ENCODE peak calls at places on chromosomes 2 and 18, in eight cellular contexts. One of them, this sample, is unnamed.

GRCh38 chr2:96631804-96632435 is 6.2 kb downstream of the KANSL3 start:
- DNase-seq in GM23338: no peak
- DNase-seq in suprapubic skin: no peak
- DNase-seq in sigmoid colon: no peak
- DNase-seq in endothelial cell of umbilical vein: no peak
- DNase-seq in Panc1: no peak
- DNase-seq in stomach: no peak
- DNase-seq in HCT116: no peak
- DNase-seq in this sample: no peak

GRCh38 chr2:46032161-46032813 is 264.9 kb upstream of the EPAS1 start:
- DNase-seq in GM23338: no peak
- DNase-seq in suprapubic skin: no peak
- DNase-seq in sigmoid colon: no peak
- DNase-seq in endothelial cell of umbilical vein: peak; percentile 30
- DNase-seq in Panc1: no peak
- DNase-seq in stomach: no peak
- DNase-seq in HCT116: no peak
- DNase-seq in this sample: no peak

GRCh38 chr2:21270658-21271057 is 146.9 kb downstream of the TDRD15 start:
- DNase-seq in GM23338: no peak
- DNase-seq in suprapubic skin: no peak
- DNase-seq in sigmoid colon: peak; percentile 86
- DNase-seq in endothelial cell of umbilical vein: no peak
- DNase-seq in Panc1: no peak
- DNase-seq in stomach: no peak
- DNase-seq in HCT116: no peak
- DNase-seq in this sample: peak; percentile 91

GRCh38 chr2:133484106-133484505 is 84.2 kb downstream of the NCKAP5 start:
- DNase-seq in GM23338: no peak
- DNase-seq in suprapubic skin: no peak
- DNase-seq in sigmoid colon: no peak
- DNase-seq in endothelial cell of umbilical vein: no peak
- DNase-seq in Panc1: no peak
- DNase-seq in stomach: no peak
- DNase-seq in HCT116: no peak
- DNase-seq in this sample: no peak

GRCh38 chr2:39403311-39403710 is 33.8 kb downstream of the MAP4K3 start:
- DNase-seq in GM23338: no peak
- DNase-seq in suprapubic skin: no peak
- DNase-seq in sigmoid colon: no peak
- DNase-seq in endothelial cell of umbilical vein: no peak
- DNase-seq in Panc1: no peak
- DNase-seq in stomach: no peak
- DNase-seq in HCT116: no peak
- DNase-seq in this sample: no peak

GRCh38 chr18:9736942-9737813 is 29.1 kb downstream of the RAB31 start:
- DNase-seq in GM23338: no peak
- DNase-seq in suprapubic skin: no peak
- DNase-seq in sigmoid colon: no peak
- DNase-seq in endothelial cell of umbilical vein: no peak
- DNase-seq in Panc1: peak; percentile 72
- DNase-seq in stomach: no peak
- DNase-seq in HCT116: peak; percentile 65
- DNase-seq in this sample: no peak

GRCh38 chr2:107986278-107987217 is at the start of gene SLC5A7:
- DNase-seq in GM23338: peak; percentile 77
- DNase-seq in suprapubic skin: no peak
- DNase-seq in sigmoid colon: no peak
- DNase-seq in endothelial cell of umbilical vein: no peak
- DNase-seq in Panc1: no peak
- DNase-seq in stomach: no peak
- DNase-seq in HCT116: no peak
- DNase-seq in this sample: no peak

GRCh38 chr2:80499095-80499494 is 194.5 kb upstream of the LRRTM1 start:
- DNase-seq in GM23338: peak; percentile 63
- DNase-seq in suprapubic skin: no peak
- DNase-seq in sigmoid colon: no peak
- DNase-seq in endothelial cell of umbilical vein: no peak
- DNase-seq in Panc1: no peak
- DNase-seq in stomach: peak; percentile 36
- DNase-seq in HCT116: peak; percentile 6
- DNase-seq in this sample: no peak

GRCh38 chr18:48502906-48503305 is 35.9 kb upstream of the CTIF start:
- DNase-seq in GM23338: no peak
- DNase-seq in suprapubic skin: no peak
- DNase-seq in sigmoid colon: no peak
- DNase-seq in endothelial cell of umbilical vein: no peak
- DNase-seq in Panc1: no peak
- DNase-seq in stomach: no peak
- DNase-seq in HCT116: no peak
- DNase-seq in this sample: no peak

GRCh38 chr2:127573298-127573697 is 37.8 kb downstream of the MYO7B start:
- DNase-seq in GM23338: no peak
- DNase-seq in suprapubic skin: peak; percentile 18
- DNase-seq in sigmoid colon: no peak
- DNase-seq in endothelial cell of umbilical vein: no peak
- DNase-seq in Panc1: no peak
- DNase-seq in stomach: peak; percentile 20
- DNase-seq in HCT116: no peak
- DNase-seq in this sample: no peak

GRCh38 chr2:153105829-153106578 is 372.6 kb downstream of the RPRM start:
- DNase-seq in GM23338: no peak
- DNase-seq in suprapubic skin: no peak
- DNase-seq in sigmoid colon: no peak
- DNase-seq in endothelial cell of umbilical vein: no peak
- DNase-seq in Panc1: no peak
- DNase-seq in stomach: no peak
- DNase-seq in HCT116: no peak
- DNase-seq in this sample: no peak

GRCh38 chr2:182266909-182267308 is 159.9 kb downstream of the PDE1A start:
- DNase-seq in GM23338: no peak
- DNase-seq in suprapubic skin: no peak
- DNase-seq in sigmoid colon: no peak
- DNase-seq in endothelial cell of umbilical vein: no peak
- DNase-seq in Panc1: no peak
- DNase-seq in stomach: no peak
- DNase-seq in HCT116: no peak
- DNase-seq in this sample: no peak
- H3K27ac ChIP-seq in GM23338: no peak overlapping the region
- H3K27ac ChIP-seq in suprapubic skin: no peak overlapping the region
- H3K27ac ChIP-seq in sigmoid colon: no peak overlapping the region
- H3K27ac ChIP-seq in endothelial cell of umbilical vein: no peak overlapping the region
- H3K27ac ChIP-seq in Panc1: no peak overlapping the region
- H3K27ac ChIP-seq in stomach: no peak overlapping the region
- H3K27ac ChIP-seq in HCT116: no peak overlapping the region
- H3K27ac ChIP-seq in this sample: no peak overlapping the region

GRCh38 chr18:70290482-70291294 is 1.8 kb downstream of the SOCS6 start:
- DNase-seq in GM23338: no peak
- DNase-seq in suprapubic skin: no peak
- DNase-seq in sigmoid colon: no peak
- DNase-seq in endothelial cell of umbilical vein: no peak
- DNase-seq in Panc1: no peak
- DNase-seq in stomach: no peak
- DNase-seq in HCT116: no peak
- DNase-seq in this sample: no peak

GRCh38 chr18:70288171-70288850 is 534 bp upstream of the SOCS6 start:
- DNase-seq in GM23338: peak; percentile 71
- DNase-seq in suprapubic skin: peak; percentile 80
- DNase-seq in sigmoid colon: peak; percentile 78
- DNase-seq in endothelial cell of umbilical vein: peak; percentile 34
- DNase-seq in Panc1: no peak
- DNase-seq in stomach: peak; percentile 53
- DNase-seq in HCT116: no peak
- DNase-seq in this sample: no peak

GRCh38 chr18:70288851-70289328 is at the start of gene SOCS6:
- DNase-seq in GM23338: peak; percentile 76
- DNase-seq in suprapubic skin: peak; percentile 82
- DNase-seq in sigmoid colon: peak; percentile 74
- DNase-seq in endothelial cell of umbilical vein: peak; percentile 60
- DNase-seq in Panc1: no peak
- DNase-seq in stomach: peak; percentile 65
- DNase-seq in HCT116: no peak
- DNase-seq in this sample: no peak

GRCh38 chr18:70291295-70291574 is 2.4 kb downstream of the SOCS6 start:
- DNase-seq in GM23338: no peak
- DNase-seq in suprapubic skin: no peak
- DNase-seq in sigmoid colon: no peak
- DNase-seq in endothelial cell of umbilical vein: no peak
- DNase-seq in Panc1: no peak
- DNase-seq in stomach: no peak
- DNase-seq in HCT116: no peak
- DNase-seq in this sample: no peak

GRCh38 chr18:70289351-70290330 is 796 bp downstream of the SOCS6 start:
- DNase-seq in GM23338: peak; percentile 67
- DNase-seq in suprapubic skin: no peak
- DNase-seq in sigmoid colon: no peak
- DNase-seq in endothelial cell of umbilical vein: peak; percentile 51
- DNase-seq in Panc1: no peak
- DNase-seq in stomach: peak; percentile 42
- DNase-seq in HCT116: no peak
- DNase-seq in this sample: no peak
- TF ChIP-seq POLR2AphosphoS5 in GM23338: no peak
- TF ChIP-seq POLR2AphosphoS5 in suprapubic skin: no peak
- TF ChIP-seq POLR2AphosphoS5 in sigmoid colon: no peak
- TF ChIP-seq POLR2AphosphoS5 in endothelial cell of umbilical vein: no peak
- TF ChIP-seq POLR2AphosphoS5 in Panc1: no peak
- TF ChIP-seq POLR2AphosphoS5 in stomach: no peak
- TF ChIP-seq POLR2AphosphoS5 in HCT116: no peak
- TF ChIP-seq POLR2AphosphoS5 in this sample: no peak

DNA sequence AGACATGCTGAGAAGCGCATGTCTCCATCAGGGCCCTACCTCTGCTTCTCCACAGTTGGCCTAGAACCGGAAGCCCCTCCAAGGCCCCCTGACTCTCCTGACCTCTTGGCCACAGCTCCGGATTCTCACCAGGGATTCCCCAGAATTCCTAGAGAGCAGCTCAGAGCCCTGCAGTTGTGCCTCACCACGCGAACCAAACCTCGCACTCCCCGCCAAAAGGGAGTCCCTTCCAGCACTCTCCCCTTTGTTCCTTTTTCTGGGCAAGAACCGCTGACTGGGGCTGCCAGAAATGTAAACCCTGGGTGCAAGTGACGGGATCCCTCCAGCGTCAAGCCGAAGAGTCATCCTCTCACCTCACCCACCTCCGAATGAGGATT is 36.7 kb downstream of the AFF3 start:
- DNase-seq in GM23338: peak; percentile 48
- DNase-seq in suprapubic skin: no peak
- DNase-seq in sigmoid colon: peak; percentile 65
- DNase-seq in endothelial cell of umbilical vein: no peak
- DNase-seq in Panc1: no peak
- DNase-seq in stomach: no peak
- DNase-seq in HCT116: no peak
- DNase-seq in this sample: no peak
- H3K4me1 ChIP-seq in GM23338: peaks cover 18% of the 10 kb centered on the region
- H3K4me1 ChIP-seq in suprapubic skin: peaks cover 16% of the 10 kb centered on the region
- H3K4me1 ChIP-seq in sigmoid colon: peaks cover 44% of the 10 kb centered on the region
- H3K4me1 ChIP-seq in endothelial cell of umbilical vein: no peaks in the 10 kb centered on the region
- H3K4me1 ChIP-seq in Panc1: no peaks in the 10 kb centered on the region
- H3K4me1 ChIP-seq in stomach: peaks cover 12% of the 10 kb centered on the region
- H3K4me1 ChIP-seq in HCT116: no peaks in the 10 kb centered on the region
- H3K4me1 ChIP-seq in this sample: peaks cover 11% of the 10 kb centered on the region

GRCh38 chr2:74822771-74823283 is 11.1 kb upstream of the HK2 start:
- DNase-seq in GM23338: no peak
- DNase-seq in suprapubic skin: no peak
- DNase-seq in sigmoid colon: no peak
- DNase-seq in endothelial cell of umbilical vein: no peak
- DNase-seq in Panc1: no peak
- DNase-seq in stomach: no peak
- DNase-seq in HCT116: no peak
- DNase-seq in this sample: peak; percentile 37

GRCh38 chr2:74817333-74817732 is 16.6 kb upstream of the HK2 start:
- DNase-seq in GM23338: no peak
- DNase-seq in suprapubic skin: no peak
- DNase-seq in sigmoid colon: no peak
- DNase-seq in endothelial cell of umbilical vein: no peak
- DNase-seq in Panc1: no peak
- DNase-seq in stomach: no peak
- DNase-seq in HCT116: no peak
- DNase-seq in this sample: peak; percentile 11

GRCh38 chr2:74819702-74820101 is 14.2 kb upstream of the HK2 start:
- DNase-seq in GM23338: no peak
- DNase-seq in suprapubic skin: no peak
- DNase-seq in sigmoid colon: no peak
- DNase-seq in endothelial cell of umbilical vein: no peak
- DNase-seq in Panc1: no peak
- DNase-seq in stomach: no peak
- DNase-seq in HCT116: no peak
- DNase-seq in this sample: no peak

GRCh38 chr2:74824675-74825074 is 9.3 kb upstream of the HK2 start:
- DNase-seq in GM23338: no peak
- DNase-seq in suprapubic skin: no peak
- DNase-seq in sigmoid colon: no peak
- DNase-seq in endothelial cell of umbilical vein: no peak
- DNase-seq in Panc1: no peak
- DNase-seq in stomach: no peak
- DNase-seq in HCT116: no peak
- DNase-seq in this sample: no peak

DNA sequence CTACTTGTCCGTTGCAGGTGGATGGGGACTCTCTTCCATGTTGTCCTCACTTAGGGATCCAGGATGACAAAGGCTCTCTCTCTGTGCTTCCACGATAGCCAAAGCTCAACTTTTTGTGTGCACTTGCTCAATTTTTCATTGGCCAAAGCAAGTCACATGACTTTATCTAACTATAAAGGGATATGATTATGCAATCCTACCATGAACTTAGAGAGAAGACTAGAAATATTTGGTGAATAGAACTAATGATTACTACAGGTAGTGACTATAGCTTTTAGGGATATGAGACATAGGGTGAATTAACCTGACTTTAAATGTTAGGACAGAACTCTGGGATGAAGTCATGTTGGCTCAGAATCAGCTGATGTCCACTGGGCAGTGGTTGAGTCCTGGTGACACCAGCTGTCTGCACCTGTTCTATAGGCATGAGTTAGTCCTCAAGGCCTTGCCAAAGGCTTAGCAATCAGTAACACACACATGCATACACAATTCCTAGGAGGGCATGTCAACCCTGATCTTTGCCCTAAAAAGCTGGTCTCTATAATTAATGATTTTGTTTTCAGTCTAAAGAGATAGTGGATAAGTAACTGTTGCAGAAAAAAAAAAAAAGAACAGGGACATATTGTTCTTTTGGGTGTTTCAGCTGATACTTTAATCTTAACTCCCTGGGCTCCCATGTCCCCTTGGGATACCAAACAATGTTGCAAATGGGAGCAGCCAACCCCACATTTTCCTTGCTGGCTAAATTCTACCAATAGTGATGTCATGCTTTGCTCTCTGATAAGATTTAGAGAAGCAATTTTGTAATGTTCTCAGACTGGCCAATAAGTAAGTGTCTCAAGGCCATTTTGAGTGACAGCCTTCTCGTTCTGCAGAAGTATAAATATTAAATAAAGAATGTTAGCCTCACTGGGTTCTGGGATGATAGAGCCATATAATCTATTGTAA is 12.5 kb upstream of the HK2 start:
- DNase-seq in GM23338: no peak
- DNase-seq in suprapubic skin: no peak
- DNase-seq in sigmoid colon: no peak
- DNase-seq in endothelial cell of umbilical vein: no peak
- DNase-seq in Panc1: no peak
- DNase-seq in stomach: no peak
- DNase-seq in HCT116: no peak
- DNase-seq in this sample: no peak
- H3K27ac ChIP-seq in GM23338: no peak overlapping the region
- H3K27ac ChIP-seq in suprapubic skin: no peak overlapping the region
- H3K27ac ChIP-seq in sigmoid colon: no peak overlapping the region
- H3K27ac ChIP-seq in endothelial cell of umbilical vein: no peak overlapping the region
- H3K27ac ChIP-seq in Panc1: no peak overlapping the region
- H3K27ac ChIP-seq in stomach: no peak overlapping the region
- H3K27ac ChIP-seq in HCT116: no peak overlapping the region
- H3K27ac ChIP-seq in this sample: no peak overlapping the region

GRCh38 chr2:169910109-169910799 is 83.0 kb downstream of the UBR3 start:
- DNase-seq in GM23338: no peak
- DNase-seq in suprapubic skin: no peak
- DNase-seq in sigmoid colon: no peak
- DNase-seq in endothelial cell of umbilical vein: no peak
- DNase-seq in Panc1: no peak
- DNase-seq in stomach: no peak
- DNase-seq in HCT116: no peak
- DNase-seq in this sample: no peak
- TF ChIP-seq POLR2AphosphoS5 in GM23338: no peak
- TF ChIP-seq POLR2AphosphoS5 in suprapubic skin: no peak
- TF ChIP-seq POLR2AphosphoS5 in sigmoid colon: no peak
- TF ChIP-seq POLR2AphosphoS5 in endothelial cell of umbilical vein: no peak
- TF ChIP-seq POLR2AphosphoS5 in Panc1: no peak
- TF ChIP-seq POLR2AphosphoS5 in stomach: no peak
- TF ChIP-seq POLR2AphosphoS5 in HCT116: no peak
- TF ChIP-seq POLR2AphosphoS5 in this sample: no peak